ENCODE peak calls at places on chromosomes 6 and 20, in four cellular contexts. C is glutamatergic neuron, X is PC-9, O is left cardiac atrium. M is an unnamed sample.

GRCh38 chr6:108689279-108690161 is 128.8 kb downstream of the FOXO3 start:
- DNase-seq in C (no peak), X (peak; percentile 96), O (peak; percentile 87), M (no peak)

GRCh38 chr6:105993769-105994521 is 92.2 kb upstream of the PRDM1 start:
- DNase-seq in C (peak; percentile 56), X (no peak), O (peak; percentile 35), M (peak; percentile 66)

GRCh38 chr6:109359248-109359647 is 23.0 kb downstream of the CD164 start:
- DNase-seq in C (no peak), X (no peak), O (no peak), M (no peak)

GRCh38 chr6:53986165-53986720 is 125.0 kb upstream of the MLIP start:
- DNase-seq in C (peak; percentile 43), X (peak; percentile 43), O (peak; percentile 43), M (no peak)

GRCh38 chr6:118401325-118401998 is 146.6 kb upstream of the PLN start:
- DNase-seq in C (no peak), X (no peak), O (no peak), M (no peak)

GRCh38 chr6:107982511-107982910 is 24.5 kb upstream of the SEC63 start:
- DNase-seq in C (no peak), X (no peak), O (no peak), M (no peak)

GRCh38 chr6:63888416-63888815 is 252.8 kb downstream of the PHF3 start:
- DNase-seq in C (no peak), X (no peak), O (no peak), M (no peak)

GRCh38 chr20:33103561-33103960 is 24.1 kb downstream of the BPIFB4 start:
- DNase-seq in C (no peak), X (no peak), O (no peak), M (no peak)

GRCh38 chr6:100171533-100172321 is 177.7 kb upstream of the MCHR2 start:
- DNase-seq in C (no peak), X (no peak), O (no peak), M (no peak)